ENCODE peak calls at places on chromosomes 3 and 15, in four cellular contexts. One of them, this sample, is unnamed.

GRCh38 chr3:28586325-28586724 is 237.7 kb upstream of the AZI2 start:
- DNase-seq in coronary artery: no peak
- DNase-seq in stimulated activated CD4-positive, alpha-beta T cell treated with anti-CD3 and anti-CD28 coated beads, TNF-alpha, amount 100 ng/mL, for 4 hours: no peak
- DNase-seq in mesendoderm: no peak
- DNase-seq in this sample: no peak

GRCh38 chr3:108441528-108441927 is 68.9 kb downstream of the MYH15 start:
- DNase-seq in stimulated activated CD4-positive, alpha-beta T cell treated with anti-CD3 and anti-CD28 coated beads, TNF-alpha, amount 100 ng/mL, for 4 hours: no peak
- DNase-seq in coronary artery: no peak
- DNase-seq in mesendoderm: no peak
- DNase-seq in this sample: no peak

GRCh38 chr3:127784283-127784682 is 38.0 kb downstream of the MGLL start:
- DNase-seq in mesendoderm: no peak
- DNase-seq in coronary artery: no peak
- DNase-seq in stimulated activated CD4-positive, alpha-beta T cell treated with anti-CD3 and anti-CD28 coated beads, TNF-alpha, amount 100 ng/mL, for 4 hours: no peak
- DNase-seq in this sample: no peak

GRCh38 chr3:153783106-153783505 is 338.1 kb upstream of the ARHGEF26 start:
- DNase-seq in coronary artery: no peak
- DNase-seq in mesendoderm: peak; percentile 25
- DNase-seq in stimulated activated CD4-positive, alpha-beta T cell treated with anti-CD3 and anti-CD28 coated beads, TNF-alpha, amount 100 ng/mL, for 4 hours: no peak
- DNase-seq in this sample: peak; percentile 41

GRCh38 chr3:141793476-141794260 is 30.5 kb downstream of the GRK7 start:
- DNase-seq in mesendoderm: peak; percentile 44
- DNase-seq in stimulated activated CD4-positive, alpha-beta T cell treated with anti-CD3 and anti-CD28 coated beads, TNF-alpha, amount 100 ng/mL, for 4 hours: no peak
- DNase-seq in coronary artery: no peak
- DNase-seq in this sample: peak; percentile 31

GRCh38 chr15:92879949-92880725 is 20.0 kb upstream of the CHD2 start:
- DNase-seq in stimulated activated CD4-positive, alpha-beta T cell treated with anti-CD3 and anti-CD28 coated beads, TNF-alpha, amount 100 ng/mL, for 4 hours: no peak
- DNase-seq in mesendoderm: no peak
- DNase-seq in coronary artery: no peak
- DNase-seq in this sample: no peak

GRCh38 chr15:89845305-89845893 is 30.7 kb upstream of the ANPEP start:
- DNase-seq in mesendoderm: peak; percentile 77
- DNase-seq in stimulated activated CD4-positive, alpha-beta T cell treated with anti-CD3 and anti-CD28 coated beads, TNF-alpha, amount 100 ng/mL, for 4 hours: no peak
- DNase-seq in coronary artery: no peak
- DNase-seq in this sample: no peak

GRCh38 chr15:84748274-84749110 is at the start of gene ZNF592:
- DNase-seq in stimulated activated CD4-positive, alpha-beta T cell treated with anti-CD3 and anti-CD28 coated beads, TNF-alpha, amount 100 ng/mL, for 4 hours: peak; percentile 79
- DNase-seq in coronary artery: peak; percentile 91
- DNase-seq in mesendoderm: peak; percentile 74
- DNase-seq in this sample: no peak

GRCh38 chr3:188877381-188877780 is 294.4 kb upstream of the TPRG1 start:
- DNase-seq in mesendoderm: no peak
- DNase-seq in coronary artery: no peak
- DNase-seq in stimulated activated CD4-positive, alpha-beta T cell treated with anti-CD3 and anti-CD28 coated beads, TNF-alpha, amount 100 ng/mL, for 4 hours: no peak
- DNase-seq in this sample: no peak

GRCh38 chr3:839981-840380 is 252.8 kb upstream of the CNTN6 start:
- DNase-seq in stimulated activated CD4-positive, alpha-beta T cell treated with anti-CD3 and anti-CD28 coated beads, TNF-alpha, amount 100 ng/mL, for 4 hours: no peak
- DNase-seq in mesendoderm: no peak
- DNase-seq in coronary artery: no peak
- DNase-seq in this sample: no peak

GRCh38 chr3:99544819-99545281 is 93.5 kb upstream of the COL8A1 start:
- DNase-seq in mesendoderm: no peak
- DNase-seq in coronary artery: no peak
- DNase-seq in stimulated activated CD4-positive, alpha-beta T cell treated with anti-CD3 and anti-CD28 coated beads, TNF-alpha, amount 100 ng/mL, for 4 hours: no peak
- DNase-seq in this sample: no peak

GRCh38 chr3:117921908-117922456 is 1112.7 kb downstream of the IGSF11 start:
- DNase-seq in stimulated activated CD4-positive, alpha-beta T cell treated with anti-CD3 and anti-CD28 coated beads, TNF-alpha, amount 100 ng/mL, for 4 hours: no peak
- DNase-seq in coronary artery: no peak
- DNase-seq in mesendoderm: no peak
- DNase-seq in this sample: no peak

GRCh38 chr3:14876942-14877341 is 58.2 kb downstream of the FGD5 start:
- DNase-seq in mesendoderm: no peak
- DNase-seq in stimulated activated CD4-positive, alpha-beta T cell treated with anti-CD3 and anti-CD28 coated beads, TNF-alpha, amount 100 ng/mL, for 4 hours: no peak
- DNase-seq in coronary artery: peak; percentile 92
- DNase-seq in this sample: no peak

GRCh38 chr3:119336823-119337222 is 42.6 kb downstream of the ARHGAP31 start:
- DNase-seq in mesendoderm: no peak
- DNase-seq in stimulated activated CD4-positive, alpha-beta T cell treated with anti-CD3 and anti-CD28 coated beads, TNF-alpha, amount 100 ng/mL, for 4 hours: no peak
- DNase-seq in coronary artery: no peak
- DNase-seq in this sample: no peak

GRCh38 chr3:189488241-189488767 is 142.9 kb upstream of the TP63 start:
- DNase-seq in coronary artery: no peak
- DNase-seq in mesendoderm: peak; percentile 46
- DNase-seq in stimulated activated CD4-positive, alpha-beta T cell treated with anti-CD3 and anti-CD28 coated beads, TNF-alpha, amount 100 ng/mL, for 4 hours: no peak
- DNase-seq in this sample: peak; percentile 56

GRCh38 chr3:133271491-133271890 is 128.4 kb upstream of the BFSP2 start:
- DNase-seq in mesendoderm: peak; percentile 56
- DNase-seq in coronary artery: no peak
- DNase-seq in stimulated activated CD4-positive, alpha-beta T cell treated with anti-CD3 and anti-CD28 coated beads, TNF-alpha, amount 100 ng/mL, for 4 hours: no peak
- DNase-seq in this sample: no peak

GRCh38 chr15:73517566-73517965 is 74.6 kb downstream of the REC114 start:
- DNase-seq in coronary artery: no peak
- DNase-seq in mesendoderm: peak; percentile 30
- DNase-seq in stimulated activated CD4-positive, alpha-beta T cell treated with anti-CD3 and anti-CD28 coated beads, TNF-alpha, amount 100 ng/mL, for 4 hours: no peak
- DNase-seq in this sample: no peak

GRCh38 chr3:72390841-72391240 is 457.4 kb downstream of the SHQ1 start:
- DNase-seq in stimulated activated CD4-positive, alpha-beta T cell treated with anti-CD3 and anti-CD28 coated beads, TNF-alpha, amount 100 ng/mL, for 4 hours: no peak
- DNase-seq in mesendoderm: peak; percentile 78
- DNase-seq in coronary artery: no peak
- DNase-seq in this sample: no peak

GRCh38 chr15:34079904-34080303 is 21.8 kb downstream of the EMC7 start:
- DNase-seq in mesendoderm: no peak
- DNase-seq in coronary artery: no peak
- DNase-seq in stimulated activated CD4-positive, alpha-beta T cell treated with anti-CD3 and anti-CD28 coated beads, TNF-alpha, amount 100 ng/mL, for 4 hours: no peak
- DNase-seq in this sample: no peak

GRCh38 chr3:49813497-49814174 is at the start of gene UBA7:
- DNase-seq in coronary artery: no peak
- DNase-seq in mesendoderm: no peak
- DNase-seq in stimulated activated CD4-positive, alpha-beta T cell treated with anti-CD3 and anti-CD28 coated beads, TNF-alpha, amount 100 ng/mL, for 4 hours: peak; percentile 23
- DNase-seq in this sample: no peak

GRCh38 chr15:78304487-78305413 is 5.3 kb upstream of the SKIC8 start:
- DNase-seq in mesendoderm: no peak
- DNase-seq in stimulated activated CD4-positive, alpha-beta T cell treated with anti-CD3 and anti-CD28 coated beads, TNF-alpha, amount 100 ng/mL, for 4 hours: no peak
- DNase-seq in coronary artery: no peak
- DNase-seq in this sample: no peak

GRCh38 chr3:150094150-150094932 is 123.6 kb upstream of the PFN2 start:
- DNase-seq in coronary artery: no peak
- DNase-seq in mesendoderm: peak; percentile 47
- DNase-seq in stimulated activated CD4-positive, alpha-beta T cell treated with anti-CD3 and anti-CD28 coated beads, TNF-alpha, amount 100 ng/mL, for 4 hours: no peak
- DNase-seq in this sample: peak; percentile 71

GRCh38 chr3:16828815-16829214 is 55.9 kb upstream of the PLCL2 start:
- DNase-seq in mesendoderm: peak; percentile 75
- DNase-seq in coronary artery: no peak
- DNase-seq in stimulated activated CD4-positive, alpha-beta T cell treated with anti-CD3 and anti-CD28 coated beads, TNF-alpha, amount 100 ng/mL, for 4 hours: no peak
- DNase-seq in this sample: peak; percentile 23

GRCh38 chr3:122992628-122993570 is 34.7 kb downstream of the SEMA5B start:
- DNase-seq in stimulated activated CD4-positive, alpha-beta T cell treated with anti-CD3 and anti-CD28 coated beads, TNF-alpha, amount 100 ng/mL, for 4 hours: no peak
- DNase-seq in coronary artery: no peak
- DNase-seq in mesendoderm: no peak
- DNase-seq in this sample: peak; percentile 73

GRCh38 chr3:171890398-171890797 is 47.2 kb downstream of the TMEM212 start:
- DNase-seq in coronary artery: no peak
- DNase-seq in stimulated activated CD4-positive, alpha-beta T cell treated with anti-CD3 and anti-CD28 coated beads, TNF-alpha, amount 100 ng/mL, for 4 hours: no peak
- DNase-seq in mesendoderm: no peak
- DNase-seq in this sample: no peak

GRCh38 chr3:43759297-43759782 is 68.6 kb downstream of the ABHD5 start:
- DNase-seq in coronary artery: no peak
- DNase-seq in stimulated activated CD4-positive, alpha-beta T cell treated with anti-CD3 and anti-CD28 coated beads, TNF-alpha, amount 100 ng/mL, for 4 hours: no peak
- DNase-seq in mesendoderm: peak; percentile 81
- DNase-seq in this sample: peak; percentile 87

GRCh38 chr3:13420817-13421755 is 964 bp upstream of the NUP210 start:
- DNase-seq in stimulated activated CD4-positive, alpha-beta T cell treated with anti-CD3 and anti-CD28 coated beads, TNF-alpha, amount 100 ng/mL, for 4 hours: peak; percentile 49
- DNase-seq in coronary artery: no peak
- DNase-seq in mesendoderm: no peak
- DNase-seq in this sample: no peak

GRCh38 chr15:40857601-40858351 is 13.9 kb downstream of the SPINT1 start:
- DNase-seq in stimulated activated CD4-positive, alpha-beta T cell treated with anti-CD3 and anti-CD28 coated beads, TNF-alpha, amount 100 ng/mL, for 4 hours: peak; percentile 72
- DNase-seq in mesendoderm: peak; percentile 85
- DNase-seq in coronary artery: no peak
- DNase-seq in this sample: peak; percentile 96

GRCh38 chr15:22257668-22258401 is 177.5 kb downstream of the OR4M2 start:
- DNase-seq in mesendoderm: no peak
- DNase-seq in stimulated activated CD4-positive, alpha-beta T cell treated with anti-CD3 and anti-CD28 coated beads, TNF-alpha, amount 100 ng/mL, for 4 hours: no peak
- DNase-seq in coronary artery: no peak
- DNase-seq in this sample: peak; percentile 2

GRCh38 chr15:62850791-62851291 is 191.7 kb upstream of the TPM1 start:
- DNase-seq in coronary artery: no peak
- DNase-seq in stimulated activated CD4-positive, alpha-beta T cell treated with anti-CD3 and anti-CD28 coated beads, TNF-alpha, amount 100 ng/mL, for 4 hours: no peak
- DNase-seq in mesendoderm: peak; percentile 96
- DNase-seq in this sample: peak; percentile 90